ENCODE peak calls at places on chromosome 19, in seven cellular contexts. T is stomach, F is transverse colon, N is upper lobe of left lung, Q is suprapubic skin, S is H1, U is sigmoid colon. Z is an unnamed sample.

GRCh38 chr19:10888421-10888866 is 17.1 kb downstream of the CARM1 start:
- DNase-seq in T (no peak), F (no peak), N (no peak), Q (no peak), S (no peak), U (no peak), Z (no peak)

GRCh38 chr19:39104104-39104708 is 20.0 kb downstream of the ACP7 start:
- DNase-seq in T (no peak), F (no peak), N (no peak), Q (no peak), S (no peak), U (no peak), Z (no peak)

GRCh38 chr19:1136201-1136600 is 32.4 kb downstream of the GPX4 start:
- DNase-seq in T (no peak), F (peak), N (no peak), Q (no peak), S (no peak), U (no peak), Z (no peak)

GRCh38 chr19:49881672-49882394 is 4.3 kb downstream of the TBC1D17 start:
- DNase-seq in T (no peak), F (no peak), N (no peak), Q (no peak), S (peak), U (no peak), Z (no peak)

GRCh38 chr19:54104998-54105715 is 2.5 kb downstream of the NDUFA3 start:
- DNase-seq in T (no peak), F (no peak), N (no peak), Q (no peak), S (no peak), U (peak), Z (no peak)

GRCh38 chr19:42175952-42176648 is 41.4 kb downstream of the DEDD2 start:
- DNase-seq in T (no peak), F (no peak), N (no peak), Q (no peak), S (no peak), U (no peak), Z (no peak)

GRCh38 chr19:55605207-55605636 is 225 bp upstream of the ZNF865 start:
- DNase-seq in T (peak), F (peak), N (peak), Q (peak), S (peak), U (peak), Z (peak)

GRCh38 chr19:42423462-42424344 is 3.5 kb downstream of the LIPE start:
- DNase-seq in T (peak), F (peak), N (peak), Q (peak), S (peak), U (peak), Z (peak)

GRCh38 chr19:2329528-2329927 is 1.0 kb downstream of the SPPL2B start:
- DNase-seq in T (no peak), F (no peak), N (no peak), Q (no peak), S (no peak), U (no peak), Z (no peak)

GRCh38 chr19:55116232-55117062 is 990 bp downstream of the PPP1R12C start:
- DNase-seq in T (peak), F (peak), N (peak), Q (peak), S (peak), U (peak), Z (peak)

GRCh38 chr19:29507081-29507860 is 18.5 kb upstream of the VSTM2B start:
- DNase-seq in T (no peak), F (no peak), N (no peak), Q (no peak), S (no peak), U (peak), Z (no peak)

GRCh38 chr19:42075364-42075615 is 676 bp upstream of the ZNF574 start:
- DNase-seq in T (no peak), F (no peak), N (no peak), Q (no peak), S (no peak), U (no peak), Z (no peak)

GRCh38 chr19:5282926-5283325 is 57.7 kb downstream of the PTPRS start:
- DNase-seq in T (no peak), F (no peak), N (no peak), Q (no peak), S (no peak), U (peak), Z (no peak)

GRCh38 chr19:16830679-16831078 is 1.5 kb downstream of the SIN3B start:
- DNase-seq in T (no peak), F (no peak), N (no peak), Q (no peak), S (no peak), U (no peak), Z (no peak)

GRCh38 chr19:55333870-55334269 is 5.8 kb upstream of the KMT5C start:
- DNase-seq in T (peak), F (peak), N (no peak), Q (no peak), S (no peak), U (no peak), Z (no peak)

GRCh38 chr19:46660601-46661019 is 372 bp downstream of the DACT3 start:
- DNase-seq in T (no peak), F (no peak), N (no peak), Q (no peak), S (no peak), U (no peak), Z (no peak)
- TF ChIP-seq EP300 in T (no peak), F (no peak), N (no peak), Q (no peak), S (no peak), U (no peak), Z (no peak)

GRCh38 chr19:9799162-9799561 is 19.7 kb downstream of the FBXL12 start:
- DNase-seq in T (no peak), F (no peak), N (no peak), Q (no peak), S (no peak), U (no peak), Z (no peak)
- TF ChIP-seq POLR2AphosphoS5 in T (no peak), F (no peak), N (no peak), Q (no peak), S (no peak), U (no peak), Z (no peak)

GRCh38 chr19:3570619-3571018 is 2.1 kb upstream of the HMG20B start:
- DNase-seq in T (no peak), F (no peak), N (no peak), Q (no peak), S (no peak), U (no peak), Z (no peak)

GRCh38 chr19:3563689-3564269 is 6.4 kb upstream of the MFSD12 start:
- DNase-seq in T (no peak), F (no peak), N (no peak), Q (no peak), S (no peak), U (no peak), Z (no peak)

DNA sequence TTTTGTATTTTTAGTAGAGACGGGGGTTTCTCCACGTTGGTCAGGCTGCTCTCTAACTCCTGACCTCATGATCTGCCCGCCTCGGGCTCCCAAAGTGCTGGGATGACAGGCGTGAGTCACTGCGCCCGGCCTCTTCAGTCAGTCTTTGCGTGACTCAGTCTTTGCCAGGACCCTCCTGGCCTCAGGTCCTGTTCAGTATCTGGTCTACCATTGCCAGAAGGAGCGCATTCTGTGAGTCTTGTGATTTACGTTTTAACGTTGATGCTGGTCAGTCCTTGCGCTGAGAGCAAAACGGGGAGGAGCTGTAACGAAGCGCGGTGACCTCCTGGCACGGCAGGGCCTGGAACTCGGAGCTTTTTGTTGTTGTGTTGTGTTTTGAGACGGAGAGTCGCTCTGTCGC is 7.6 kb upstream of the HMG20B start:
- DNase-seq in T (no peak), F (no peak), N (no peak), Q (no peak), S (no peak), U (no peak), Z (no peak)
- H3K27ac ChIP-seq in T (no peak), F (no peak), N (no peak), Q (no peak), S (no peak), U (no peak), Z (no peak)

DNA sequence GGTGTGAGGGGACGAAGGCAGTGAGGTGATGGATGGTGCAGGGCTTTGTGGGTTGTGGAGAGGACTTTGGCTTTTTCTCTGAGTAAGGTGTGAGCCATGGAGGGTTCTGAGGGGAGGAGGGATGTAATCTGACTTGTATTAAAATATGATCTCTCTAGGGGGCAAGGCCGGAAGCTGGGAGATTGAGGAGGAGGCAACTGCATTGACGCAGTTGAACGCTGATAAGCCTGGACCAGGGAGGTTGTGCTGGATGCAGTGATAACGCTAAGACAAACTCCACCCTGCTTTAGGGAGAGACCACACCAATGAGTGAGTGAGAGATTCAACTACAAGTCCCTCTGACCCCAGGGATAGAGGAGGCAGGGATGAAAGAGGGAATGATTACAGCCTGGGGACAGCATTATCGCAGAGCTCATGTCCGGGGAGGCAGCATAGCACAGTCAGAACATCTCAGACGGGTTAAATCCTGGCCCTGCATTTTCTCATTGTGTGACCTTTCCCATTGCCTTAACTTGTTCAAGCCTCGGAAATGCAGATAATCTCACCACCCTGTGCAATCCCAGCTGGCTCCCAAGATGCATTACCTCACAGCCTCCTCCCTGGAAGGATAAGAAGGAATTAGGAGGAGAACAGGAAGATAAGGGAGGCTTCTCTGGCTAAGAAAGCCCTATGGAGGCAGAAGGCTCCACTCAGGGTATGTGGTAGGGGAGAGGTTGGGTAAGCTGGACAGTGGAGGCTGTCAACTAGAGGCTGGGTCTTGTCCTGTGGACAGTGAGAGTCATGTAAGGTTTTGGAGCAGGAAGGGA is 124.2 kb downstream of the CACNA1A start:
- DNase-seq in T (no peak), F (no peak), N (no peak), Q (no peak), S (no peak), U (no peak), Z (no peak)
- TF ChIP-seq EP300 in T (no peak), F (no peak), N (no peak), Q (no peak), S (no peak), U (no peak), Z (no peak)

Z was measured in esophagus muscularis mucosa.